ENCODE peak calls at places on chromosomes 3 and 15, in five cellular contexts. One of them, this sample, is unnamed.

GRCh38 chr3:130850846-130851245 is 43.0 kb upstream of the ATP2C1 start:
- DNase-seq in fibroblast of lung: no peak
- DNase-seq in WERI-Rb-1: no peak
- DNase-seq in adrenal gland: no peak
- DNase-seq in effector memory CD4-positive, alpha-beta T cell: no peak
- DNase-seq in this sample: no peak

GRCh38 chr3:18389108-18389733 is 35.9 kb downstream of the SATB1 start:
- DNase-seq in fibroblast of lung: peak; percentile 26
- DNase-seq in WERI-Rb-1: no peak
- DNase-seq in adrenal gland: peak; percentile 5
- DNase-seq in effector memory CD4-positive, alpha-beta T cell: no peak
- DNase-seq in this sample: no peak

GRCh38 chr3:39378092-39378491 is 5.1 kb upstream of the SLC25A38 start:
- DNase-seq in fibroblast of lung: peak; percentile 5
- DNase-seq in WERI-Rb-1: peak; percentile 73
- DNase-seq in adrenal gland: peak; percentile 64
- DNase-seq in effector memory CD4-positive, alpha-beta T cell: peak; percentile 33
- DNase-seq in this sample: peak; percentile 82

GRCh38 chr3:64187065-64187959 is 38.0 kb downstream of the PRICKLE2 start:
- DNase-seq in fibroblast of lung: peak; percentile 97
- DNase-seq in WERI-Rb-1: peak; percentile 37
- DNase-seq in adrenal gland: peak; percentile 74
- DNase-seq in effector memory CD4-positive, alpha-beta T cell: no peak
- DNase-seq in this sample: no peak

GRCh38 chr15:78175333-78175732 is 26.2 kb downstream of the IDH3A start:
- DNase-seq in fibroblast of lung: no peak
- DNase-seq in WERI-Rb-1: no peak
- DNase-seq in adrenal gland: no peak
- DNase-seq in effector memory CD4-positive, alpha-beta T cell: no peak
- DNase-seq in this sample: no peak

GRCh38 chr15:58016776-58017175 is 48.7 kb downstream of the ALDH1A2 start:
- DNase-seq in fibroblast of lung: no peak
- DNase-seq in WERI-Rb-1: no peak
- DNase-seq in adrenal gland: no peak
- DNase-seq in effector memory CD4-positive, alpha-beta T cell: no peak
- DNase-seq in this sample: no peak

GRCh38 chr15:74365619-74366445 is 1.6 kb downstream of the CYP11A1 start:
- DNase-seq in fibroblast of lung: peak; percentile 55
- DNase-seq in WERI-Rb-1: no peak
- DNase-seq in adrenal gland: peak; percentile 71
- DNase-seq in effector memory CD4-positive, alpha-beta T cell: no peak
- DNase-seq in this sample: peak; percentile 66

GRCh38 chr3:181752202-181752671 is 40.5 kb downstream of the SOX2 start:
- DNase-seq in fibroblast of lung: no peak
- DNase-seq in WERI-Rb-1: no peak
- DNase-seq in adrenal gland: no peak
- DNase-seq in effector memory CD4-positive, alpha-beta T cell: no peak
- DNase-seq in this sample: no peak

GRCh38 chr3:52231502-52232278 is 6.2 kb upstream of the TLR9 start:
- DNase-seq in fibroblast of lung: peak; percentile 45
- DNase-seq in WERI-Rb-1: peak; percentile 47
- DNase-seq in adrenal gland: peak; percentile 85
- DNase-seq in effector memory CD4-positive, alpha-beta T cell: peak; percentile 83
- DNase-seq in this sample: peak; percentile 76

GRCh38 chr15:48221885-48222284 is 15.8 kb downstream of the SLC12A1 start:
- DNase-seq in fibroblast of lung: no peak
- DNase-seq in WERI-Rb-1: no peak
- DNase-seq in adrenal gland: no peak
- DNase-seq in effector memory CD4-positive, alpha-beta T cell: no peak
- DNase-seq in this sample: no peak

GRCh38 chr15:97904196-97904572 is 56.3 kb upstream of the ARRDC4 start:
- DNase-seq in fibroblast of lung: peak; percentile 64
- DNase-seq in WERI-Rb-1: peak; percentile 37
- DNase-seq in adrenal gland: peak; percentile 84
- DNase-seq in effector memory CD4-positive, alpha-beta T cell: no peak
- DNase-seq in this sample: peak; percentile 90

GRCh38 chr15:36567445-36567844 is 12.0 kb upstream of the CDIN1 start:
- DNase-seq in fibroblast of lung: no peak
- DNase-seq in WERI-Rb-1: no peak
- DNase-seq in adrenal gland: no peak
- DNase-seq in effector memory CD4-positive, alpha-beta T cell: no peak
- DNase-seq in this sample: no peak

GRCh38 chr3:52495777-52496602 is 852 bp downstream of the STAB1 start:
- DNase-seq in fibroblast of lung: peak; percentile 62
- DNase-seq in WERI-Rb-1: no peak
- DNase-seq in adrenal gland: peak; percentile 92
- DNase-seq in effector memory CD4-positive, alpha-beta T cell: no peak
- DNase-seq in this sample: no peak

GRCh38 chr15:89375093-89376062 is 40.8 kb upstream of the POLG start:
- DNase-seq in fibroblast of lung: no peak
- DNase-seq in WERI-Rb-1: no peak
- DNase-seq in adrenal gland: no peak
- DNase-seq in effector memory CD4-positive, alpha-beta T cell: no peak
- DNase-seq in this sample: peak; percentile 43

GRCh38 chr3:178498866-178499265 is 37.4 kb upstream of the KCNMB2 start:
- DNase-seq in fibroblast of lung: no peak
- DNase-seq in WERI-Rb-1: no peak
- DNase-seq in adrenal gland: no peak
- DNase-seq in effector memory CD4-positive, alpha-beta T cell: no peak
- DNase-seq in this sample: no peak

GRCh38 chr15:98647026-98647773 is 1.1 kb upstream of the IGF1R start:
- DNase-seq in fibroblast of lung: peak; percentile 64
- DNase-seq in WERI-Rb-1: peak; percentile 86
- DNase-seq in adrenal gland: peak; percentile 51
- DNase-seq in effector memory CD4-positive, alpha-beta T cell: no peak
- DNase-seq in this sample: peak; percentile 87

GRCh38 chr3:56915969-56916586 is 114.3 kb upstream of the ARHGEF3 start:
- DNase-seq in fibroblast of lung: no peak
- DNase-seq in WERI-Rb-1: no peak
- DNase-seq in adrenal gland: peak; percentile 32
- DNase-seq in effector memory CD4-positive, alpha-beta T cell: peak; percentile 52
- DNase-seq in this sample: peak; percentile 48
- H3K27ac ChIP-seq in fibroblast of lung: no peak overlapping the region
- H3K27ac ChIP-seq in WERI-Rb-1: no peak overlapping the region
- H3K27ac ChIP-seq in adrenal gland: no peak overlapping the region
- H3K27ac ChIP-seq in effector memory CD4-positive, alpha-beta T cell: peak overlapping the region; percentile 83
- H3K27ac ChIP-seq in this sample: no peak overlapping the region

GRCh38 chr3:120169407-120169806 is 75.2 kb upstream of the GSK3B start:
- DNase-seq in fibroblast of lung: no peak
- DNase-seq in WERI-Rb-1: no peak
- DNase-seq in adrenal gland: no peak
- DNase-seq in effector memory CD4-positive, alpha-beta T cell: no peak
- DNase-seq in this sample: no peak

GRCh38 chr3:120170223-120170622 is 76.0 kb upstream of the GSK3B start:
- DNase-seq in fibroblast of lung: peak; percentile 43
- DNase-seq in WERI-Rb-1: no peak
- DNase-seq in adrenal gland: peak; percentile 13
- DNase-seq in effector memory CD4-positive, alpha-beta T cell: no peak
- DNase-seq in this sample: no peak

GRCh38 chr3:120167488-120167887 is 73.2 kb upstream of the GSK3B start:
- DNase-seq in fibroblast of lung: no peak
- DNase-seq in WERI-Rb-1: no peak
- DNase-seq in adrenal gland: no peak
- DNase-seq in effector memory CD4-positive, alpha-beta T cell: no peak
- DNase-seq in this sample: no peak

GRCh38 chr3:120168038-120168437 is 73.8 kb upstream of the GSK3B start:
- DNase-seq in fibroblast of lung: no peak
- DNase-seq in WERI-Rb-1: no peak
- DNase-seq in adrenal gland: no peak
- DNase-seq in effector memory CD4-positive, alpha-beta T cell: no peak
- DNase-seq in this sample: no peak

DNA sequence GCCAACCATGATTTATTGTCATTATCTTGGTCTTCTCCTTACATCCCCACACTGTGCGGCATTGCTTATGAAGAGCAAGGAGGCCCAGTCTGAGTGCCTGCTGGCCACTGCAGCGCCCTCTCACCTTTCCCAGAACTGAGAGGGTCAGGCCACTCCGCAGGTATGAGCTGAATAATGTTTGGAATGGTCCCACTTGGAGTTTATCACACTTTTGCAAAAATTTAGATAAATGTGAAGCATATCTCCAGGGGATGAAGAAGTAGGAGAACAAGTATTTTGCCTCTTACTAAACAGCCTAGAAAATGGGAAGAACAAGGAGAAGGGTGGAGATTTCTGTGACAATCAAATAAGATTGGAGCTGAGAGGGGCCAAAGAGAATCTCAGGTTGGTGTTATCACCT is 74.4 kb upstream of the GSK3B start:
- DNase-seq in fibroblast of lung: no peak
- DNase-seq in WERI-Rb-1: no peak
- DNase-seq in adrenal gland: no peak
- DNase-seq in effector memory CD4-positive, alpha-beta T cell: no peak
- DNase-seq in this sample: no peak
- H3K27ac ChIP-seq in fibroblast of lung: no peak overlapping the region
- H3K27ac ChIP-seq in WERI-Rb-1: no peak overlapping the region
- H3K27ac ChIP-seq in adrenal gland: no peak overlapping the region
- H3K27ac ChIP-seq in effector memory CD4-positive, alpha-beta T cell: no peak overlapping the region
- H3K27ac ChIP-seq in this sample: no peak overlapping the region

GRCh38 chr15:96049323-96049722 is 281.2 kb upstream of the NR2F2 start:
- DNase-seq in fibroblast of lung: no peak
- DNase-seq in WERI-Rb-1: no peak
- DNase-seq in adrenal gland: no peak
- DNase-seq in effector memory CD4-positive, alpha-beta T cell: no peak
- DNase-seq in this sample: no peak
- H3K27ac ChIP-seq in fibroblast of lung: no peak overlapping the region
- H3K27ac ChIP-seq in WERI-Rb-1: no peak overlapping the region
- H3K27ac ChIP-seq in adrenal gland: no peak overlapping the region
- H3K27ac ChIP-seq in effector memory CD4-positive, alpha-beta T cell: no peak overlapping the region
- H3K27ac ChIP-seq in this sample: no peak overlapping the region

GRCh38 chr3:149590691-149591441 is 67.0 kb downstream of the WWTR1 start:
- DNase-seq in fibroblast of lung: no peak
- DNase-seq in WERI-Rb-1: no peak
- DNase-seq in adrenal gland: no peak
- DNase-seq in effector memory CD4-positive, alpha-beta T cell: no peak
- DNase-seq in this sample: no peak
- H3K27ac ChIP-seq in fibroblast of lung: no peak overlapping the region
- H3K27ac ChIP-seq in WERI-Rb-1: no peak overlapping the region
- H3K27ac ChIP-seq in adrenal gland: no peak overlapping the region
- H3K27ac ChIP-seq in effector memory CD4-positive, alpha-beta T cell: no peak overlapping the region
- H3K27ac ChIP-seq in this sample: no peak overlapping the region

DNA sequence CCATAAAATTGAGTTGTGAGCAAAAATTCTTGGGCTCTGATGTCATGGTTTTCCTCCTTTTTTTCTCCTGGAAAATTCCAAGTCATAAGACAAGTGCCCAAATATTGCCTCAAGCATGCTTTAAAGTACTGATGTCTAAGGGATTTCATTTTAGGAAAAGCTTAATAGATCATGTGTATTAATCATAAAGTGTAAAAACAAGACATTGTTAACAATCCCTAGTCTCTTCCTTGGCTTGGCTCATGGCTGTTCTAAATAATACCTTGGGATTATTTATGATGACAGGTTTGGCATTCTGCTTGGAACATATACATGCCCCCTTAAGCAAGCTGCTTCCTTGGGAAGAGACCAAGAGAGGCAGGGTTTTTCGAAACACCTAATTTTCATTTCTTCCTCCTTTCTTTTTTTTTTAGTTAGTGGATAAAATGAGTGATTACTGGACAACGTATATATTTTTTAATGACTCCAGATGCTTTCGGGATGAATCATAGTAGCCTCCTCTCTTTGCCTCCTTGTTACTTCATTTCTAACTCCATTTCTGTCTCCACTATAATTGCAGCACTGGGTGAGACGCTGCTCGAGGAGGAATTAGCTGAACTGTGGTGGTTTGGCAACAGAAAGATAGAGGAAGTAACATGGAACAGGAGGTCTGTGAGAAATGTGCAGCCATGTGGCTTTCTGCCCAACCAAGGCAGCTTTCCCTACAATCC is 104.9 kb downstream of the TPRG1 start:
- DNase-seq in fibroblast of lung: peak; percentile 86
- DNase-seq in WERI-Rb-1: no peak
- DNase-seq in adrenal gland: peak; percentile 24
- DNase-seq in effector memory CD4-positive, alpha-beta T cell: no peak
- DNase-seq in this sample: no peak
- H3K27ac ChIP-seq in fibroblast of lung: no peak overlapping the region
- H3K27ac ChIP-seq in WERI-Rb-1: no peak overlapping the region
- H3K27ac ChIP-seq in adrenal gland: no peak overlapping the region
- H3K27ac ChIP-seq in effector memory CD4-positive, alpha-beta T cell: no peak overlapping the region
- H3K27ac ChIP-seq in this sample: no peak overlapping the region

GRCh38 chr3:129226374-129226773 is 23.0 kb upstream of the COPG1 start:
- DNase-seq in fibroblast of lung: peak; percentile 86
- DNase-seq in WERI-Rb-1: no peak
- DNase-seq in adrenal gland: peak; percentile 99
- DNase-seq in effector memory CD4-positive, alpha-beta T cell: no peak
- DNase-seq in this sample: no peak
- H3K27ac ChIP-seq in fibroblast of lung: no peak overlapping the region
- H3K27ac ChIP-seq in WERI-Rb-1: no peak overlapping the region
- H3K27ac ChIP-seq in adrenal gland: peak overlapping the region; percentile 87
- H3K27ac ChIP-seq in effector memory CD4-positive, alpha-beta T cell: no peak overlapping the region
- H3K27ac ChIP-seq in this sample: no peak overlapping the region

DNA sequence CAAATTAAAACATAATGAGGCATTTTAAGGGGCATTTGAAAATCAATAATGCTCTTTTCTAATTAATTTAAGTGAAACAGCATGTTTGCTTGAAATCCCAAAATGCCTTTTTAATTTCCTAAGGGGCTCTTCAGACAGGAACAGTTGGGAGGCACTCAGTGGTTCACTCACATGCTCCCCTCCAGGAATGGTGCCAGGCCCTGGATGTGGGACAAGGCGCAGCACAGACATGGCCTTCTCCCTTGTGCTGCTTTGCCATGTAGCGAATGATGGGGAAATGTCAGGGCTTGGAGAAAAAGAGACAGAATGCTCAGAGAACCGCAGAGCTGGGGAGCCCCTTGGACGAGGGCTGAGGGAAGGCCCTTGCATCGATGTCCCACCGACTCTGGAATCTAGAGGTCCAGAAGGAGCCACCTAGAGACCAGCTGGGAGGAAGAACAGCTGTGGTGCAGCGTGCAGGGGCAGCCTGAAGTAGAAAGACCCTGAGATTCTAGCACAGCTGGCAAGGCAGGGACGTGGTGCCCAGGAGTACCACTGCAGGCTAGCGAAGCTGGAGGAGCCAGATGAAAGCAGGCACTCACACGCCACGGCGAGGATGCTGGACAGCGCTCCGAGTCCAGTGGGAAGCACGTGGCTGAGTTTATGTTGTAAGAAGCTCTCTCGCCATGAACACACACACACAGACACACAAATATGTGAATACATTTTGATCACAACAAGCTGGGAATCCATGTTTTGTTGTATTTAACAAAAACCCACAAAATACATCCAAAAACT is 27.0 kb downstream of the NSMCE3 start:
- DNase-seq in fibroblast of lung: peak; percentile 9
- DNase-seq in WERI-Rb-1: no peak
- DNase-seq in adrenal gland: no peak
- DNase-seq in effector memory CD4-positive, alpha-beta T cell: no peak
- DNase-seq in this sample: no peak
- H3K27ac ChIP-seq in fibroblast of lung: no peak overlapping the region
- H3K27ac ChIP-seq in WERI-Rb-1: no peak overlapping the region
- H3K27ac ChIP-seq in adrenal gland: no peak overlapping the region
- H3K27ac ChIP-seq in effector memory CD4-positive, alpha-beta T cell: no peak overlapping the region
- H3K27ac ChIP-seq in this sample: no peak overlapping the region

DNA sequence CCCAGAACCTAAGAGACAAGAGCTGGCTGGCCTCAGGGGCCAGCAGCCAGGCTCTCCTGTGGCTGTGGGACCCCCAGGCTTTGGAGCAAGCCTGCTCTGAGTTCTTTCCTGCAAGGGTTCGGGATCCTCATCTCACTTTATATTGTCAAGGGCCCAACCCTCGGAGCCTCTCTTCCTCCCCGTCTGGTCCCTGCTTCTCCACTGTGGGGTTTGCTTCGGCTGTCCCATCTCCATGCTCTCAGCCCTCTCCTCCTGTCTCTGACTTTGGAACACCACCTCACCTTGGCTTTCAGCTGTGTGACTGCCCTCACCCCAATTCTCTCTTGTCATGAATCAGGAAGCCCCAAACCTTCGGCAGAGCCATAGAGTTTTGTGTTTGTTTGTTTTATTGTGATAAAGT is 30.0 kb downstream of the MRAS start:
- DNase-seq in fibroblast of lung: no peak
- DNase-seq in WERI-Rb-1: no peak
- DNase-seq in adrenal gland: no peak
- DNase-seq in effector memory CD4-positive, alpha-beta T cell: no peak
- DNase-seq in this sample: no peak
- H3K27ac ChIP-seq in fibroblast of lung: no peak overlapping the region
- H3K27ac ChIP-seq in WERI-Rb-1: no peak overlapping the region
- H3K27ac ChIP-seq in adrenal gland: peak overlapping the region; percentile 39
- H3K27ac ChIP-seq in effector memory CD4-positive, alpha-beta T cell: no peak overlapping the region
- H3K27ac ChIP-seq in this sample: no peak overlapping the region

This sample was measured in H9.